ENCODE peak calls at places on chromosomes 6 and 20, in four cellular contexts. F is H1, C is K562, H is GM12878. U is an unnamed sample.

GRCh38 chr6:37399131-37399530 is 33.9 kb upstream of the CMTR1 start:
- DNase-seq in F (no peak), C (peak), H (no peak), U (no peak)

GRCh38 chr20:2900845-2901592 is 27.7 kb downstream of the PTPRA start:
- DNase-seq in F (no peak), C (no peak), H (peak), U (no peak)

GRCh38 chr6:93859964-93860363 is 440.6 kb upstream of the EPHA7 start:
- DNase-seq in F (no peak), C (no peak), H (no peak), U (no peak)

GRCh38 chr6:143992285-143992684 is 15.8 kb downstream of the PLAGL1 start:
- DNase-seq in F (no peak), C (no peak), H (no peak), U (no peak)

GRCh38 chr6:150184850-150185480 is 42.1 kb downstream of the PPP1R14C start:
- DNase-seq in F (no peak), C (no peak), H (peak), U (no peak)

GRCh38 chr20:10314198-10314597 is 95.6 kb downstream of the SNAP25 start:
- DNase-seq in F (no peak), C (no peak), H (no peak), U (no peak)

GRCh38 chr6:47651505-47651944 is 46.9 kb upstream of the ADGRF4 start:
- DNase-seq in F (no peak), C (no peak), H (no peak), U (no peak)

GRCh38 chr6:56938634-56939294 is 16.1 kb upstream of the BEND6 start:
- DNase-seq in F (no peak), C (no peak), H (no peak), U (peak)

GRCh38 chr6:37308084-37308817 is 45.5 kb upstream of the RNF8 start:
- DNase-seq in F (no peak), C (no peak), H (no peak), U (no peak)

GRCh38 chr6:154937306-154938244 is 57.5 kb upstream of the TIAM2 start:
- DNase-seq in F (no peak), C (no peak), H (no peak), U (no peak)

GRCh38 chr6:32082951-32083350 is 26.2 kb downstream of the TNXB start:
- DNase-seq in F (no peak), C (no peak), H (no peak), U (no peak)

GRCh38 chr6:52515219-52515960 is 61.5 kb downstream of the TRAM2 start:
- DNase-seq in F (no peak), C (no peak), H (no peak), U (no peak)

GRCh38 chr6:41371461-41371991 is 36.1 kb downstream of the NCR2 start:
- DNase-seq in F (peak), C (no peak), H (no peak), U (no peak)

GRCh38 chr6:71079707-71080106 is 122.8 kb upstream of the B3GAT2 start:
- DNase-seq in F (no peak), C (no peak), H (no peak), U (no peak)

GRCh38 chr20:60095456-60095855 is 137.2 kb downstream of the CDH26 start:
- DNase-seq in F (no peak), C (no peak), H (no peak), U (no peak)

GRCh38 chr6:44100088-44100550 is 27.1 kb downstream of the MRPL14 start:
- DNase-seq in F (no peak), C (peak), H (no peak), U (no peak)

GRCh38 chr6:112879920-112880413 is 532.8 kb downstream of the RFPL4B start:
- DNase-seq in F (peak), C (peak), H (no peak), U (no peak)

GRCh38 chr20:62066983-62067433 is 1.3 kb upstream of the TAF4 start:
- DNase-seq in F (no peak), C (peak), H (peak), U (no peak)

GRCh38 chr6:165661416-165662001 is 1.5 kb downstream of the PDE10A start:
- DNase-seq in F (peak), C (no peak), H (no peak), U (no peak)

GRCh38 chr20:13703265-13703664 is 64.5 kb upstream of the TASP1 start:
- DNase-seq in F (no peak), C (no peak), H (no peak), U (no peak)

GRCh38 chr6:154888896-154889295 is 106.2 kb upstream of the TIAM2 start:
- DNase-seq in F (no peak), C (no peak), H (no peak), U (no peak)

GRCh38 chr6:24761193-24761835 is 13.4 kb upstream of the GMNN start:
- DNase-seq in F (no peak), C (peak), H (no peak), U (no peak)

GRCh38 chr6:144493035-144493910 is 208.1 kb downstream of the UTRN start:
- DNase-seq in F (no peak), C (no peak), H (no peak), U (no peak)

GRCh38 chr6:12528581-12529363 is 187.8 kb upstream of the PHACTR1 start:
- DNase-seq in F (no peak), C (no peak), H (no peak), U (no peak)

GRCh38 chr20:2754426-2754825 is 46.0 kb downstream of the CPXM1 start:
- DNase-seq in F (no peak), C (no peak), H (no peak), U (no peak)

GRCh38 chr6:41037107-41037900 is 1.7 kb downstream of the UNC5CL start:
- DNase-seq in F (no peak), C (no peak), H (no peak), U (no peak)

DNA sequence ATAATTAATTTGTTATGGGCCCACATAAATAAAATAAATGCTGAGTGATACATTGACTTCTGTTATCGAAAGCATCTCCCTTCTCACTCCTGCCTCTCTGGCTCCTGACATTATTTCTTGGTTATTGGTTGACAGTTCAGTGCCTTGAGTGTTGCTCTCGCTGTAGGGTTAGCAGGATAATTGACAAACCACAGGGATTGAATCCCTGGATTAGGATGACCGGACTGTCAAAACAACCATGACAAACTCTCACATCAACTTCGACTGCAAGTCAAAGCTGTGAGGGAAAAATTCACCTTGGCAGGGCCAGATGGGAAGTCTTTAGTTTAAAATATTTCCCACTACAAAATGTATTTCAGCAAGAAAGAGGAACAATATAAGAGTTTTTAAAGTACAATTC is 245.4 kb upstream of the TFAP2D start:
- DNase-seq in F (no peak), C (no peak), H (no peak), U (no peak)
- TF ChIP-seq EGR1 in F (no peak), C (no peak), H (no peak), U (no peak)

DNA sequence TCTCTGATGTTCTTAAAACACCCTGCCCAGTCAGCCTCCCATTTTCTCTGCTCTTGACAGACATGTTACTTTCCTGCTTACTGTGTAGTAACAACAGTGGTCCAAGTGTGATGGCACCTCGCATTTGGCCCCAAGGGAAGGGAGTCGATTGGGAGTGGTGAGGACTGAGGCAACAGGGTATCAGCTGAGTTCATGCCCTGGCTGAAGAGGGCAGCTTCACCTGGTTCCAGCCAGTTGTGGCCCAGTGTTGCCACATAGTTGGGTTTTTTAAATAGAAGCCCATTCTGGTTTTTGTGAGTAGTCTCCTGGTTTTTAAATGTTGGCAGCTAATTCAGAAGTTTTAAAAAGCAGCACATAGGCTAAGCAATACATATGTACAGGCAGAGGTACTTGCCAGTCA is 37.2 kb downstream of the ARFGEF2 start:
- DNase-seq in F (no peak), C (no peak), H (no peak), U (no peak)
- H3K4me3 ChIP-seq in F (no peak), C (no peak), H (no peak), U (no peak)

GRCh38 chr6:89144358-89145041 is 1.4 kb upstream of the PM20D2 start:
- DNase-seq in F (no peak), C (no peak), H (no peak), U (no peak)
- TF ChIP-seq EGR1 in F (no peak), C (no peak), H (no peak), U (no peak)

GRCh38 chr6:158009935-158010585 is 28.4 kb downstream of the SYNJ2 start:
- DNase-seq in F (no peak), C (no peak), H (no peak), U (no peak)
- H3K4me3 ChIP-seq in F (no peak), C (no peak), H (no peak), U (no peak)

DNA sequence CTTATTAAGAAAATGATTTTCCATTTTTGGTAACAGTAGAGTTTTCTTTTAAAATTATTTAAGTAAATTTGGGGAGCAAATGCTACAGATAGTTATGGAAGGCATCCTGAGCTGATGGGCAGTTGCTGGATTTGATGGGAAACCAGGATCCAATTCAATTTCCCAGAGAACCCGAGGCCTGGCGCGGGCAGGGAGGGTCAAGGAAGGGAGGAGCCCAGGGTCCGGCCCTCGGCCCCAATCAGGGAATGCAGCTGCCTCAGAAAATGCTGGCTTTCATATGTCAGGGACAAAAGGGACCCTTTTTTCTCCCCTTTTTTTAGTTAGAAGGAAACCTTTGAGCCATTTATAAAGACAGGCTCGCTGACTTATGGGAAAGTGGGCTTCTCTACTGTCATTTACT is 42.1 kb downstream of the CTCFL start:
- DNase-seq in F (no peak), C (no peak), H (no peak), U (no peak)
- TF ChIP-seq EGR1 in F (no peak), C (no peak), H (no peak), U (no peak)

GRCh38 chr20:43749734-43750294 is 23.0 kb upstream of the GTSF1L start:
- DNase-seq in F (peak), C (peak), H (peak), U (peak)
- H3K4me3 ChIP-seq in F (no peak), C (no peak), H (no peak), U (no peak)

GRCh38 chr20:57260959-57261357 is 5.5 kb downstream of the BMP7 start:
- DNase-seq in F (no peak), C (no peak), H (no peak), U (no peak)
- TF ChIP-seq EGR1 in F (no peak), C (no peak), H (no peak), U (no peak)

GRCh38 chr6:129646140-129646569 is 63.8 kb downstream of the ARHGAP18 start:
- DNase-seq in F (no peak), C (no peak), H (no peak), U (no peak)

GRCh38 chr6:129646617-129647016 is 63.4 kb downstream of the ARHGAP18 start:
- DNase-seq in F (no peak), C (no peak), H (peak), U (no peak)

GRCh38 chr6:129647044-129647443 is 62.9 kb downstream of the ARHGAP18 start:
- DNase-seq in F (no peak), C (no peak), H (no peak), U (no peak)

GRCh38 chr6:129644567-129645015 is 65.4 kb downstream of the ARHGAP18 start:
- DNase-seq in F (no peak), C (no peak), H (no peak), U (peak)

DNA sequence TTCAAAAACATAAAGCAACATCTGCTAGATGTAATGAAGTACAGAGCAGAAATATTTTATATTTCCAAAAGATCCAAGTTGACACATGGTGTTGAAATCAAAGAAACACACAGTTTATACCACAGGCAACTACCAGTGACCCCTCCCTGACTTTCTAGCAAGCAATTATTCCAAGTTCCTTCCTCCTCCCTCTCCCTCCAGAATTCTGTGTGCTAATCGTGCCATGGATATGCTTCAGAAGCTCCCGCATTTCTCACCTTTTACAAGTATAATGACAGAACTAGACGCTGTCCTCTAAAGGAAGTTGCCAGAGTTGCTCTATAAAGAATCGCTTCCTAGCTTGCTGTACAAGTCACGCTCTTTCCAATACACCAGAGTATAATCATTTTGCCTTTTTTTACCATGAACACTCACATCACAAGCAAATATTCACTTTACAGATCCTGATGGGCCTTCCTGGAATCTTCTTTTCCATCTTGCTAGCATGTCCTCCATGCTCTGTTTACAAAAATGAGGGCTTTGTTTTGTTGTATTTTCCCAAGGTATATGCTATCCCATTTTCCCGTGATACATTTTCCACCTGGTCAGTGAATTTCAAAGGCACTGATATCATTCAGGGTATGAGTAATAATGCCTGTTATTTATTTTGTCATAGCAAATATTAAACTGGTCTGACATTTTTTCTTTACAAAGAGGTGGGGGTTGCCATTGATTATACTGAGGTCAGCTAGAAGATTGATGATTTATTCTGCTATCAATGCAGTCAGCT is 64.4 kb downstream of the ARHGAP18 start:
- DNase-seq in F (no peak), C (no peak), H (no peak), U (peak)
- H3K4me3 ChIP-seq in F (no peak), C (no peak), H (no peak), U (peak)